ENCODE peak calls at places on chromosome 5, in five cellular contexts. F is IMR-90, Y is K562, U is SK-N-SH, R is GM12878. O is an unnamed sample.

GRCh38 chr5:96177303-96177869 is 215.7 kb upstream of the ELL2 start:
- DNase-seq in F (peak), Y (no peak), U (peak), R (peak), O (no peak)

GRCh38 chr5:1004598-1005361 is 3.8 kb upstream of the NKD2 start:
- DNase-seq in F (peak), Y (peak), U (peak), R (no peak), O (peak)

GRCh38 chr5:127863610-127864395 is 160.6 kb downstream of the CCDC192 start:
- DNase-seq in F (peak), Y (no peak), U (no peak), R (no peak), O (no peak)

GRCh38 chr5:84696651-84697050 is 312.0 kb upstream of the EDIL3 start:
- DNase-seq in F (peak), Y (no peak), U (no peak), R (no peak), O (no peak)

GRCh38 chr5:157165261-157165660 is 803 bp downstream of the GARIN3 start:
- DNase-seq in F (no peak), Y (no peak), U (no peak), R (no peak), O (no peak)

GRCh38 chr5:73838901-73839300 is 212.9 kb downstream of the ARHGEF28 start:
- DNase-seq in F (no peak), Y (no peak), U (no peak), R (no peak), O (no peak)

GRCh38 chr5:125700380-125700856 is 722.8 kb upstream of the GRAMD2B start:
- DNase-seq in F (no peak), Y (no peak), U (no peak), R (no peak), O (peak)

GRCh38 chr5:111133436-111133751 is 41.2 kb downstream of the WDR36 start:
- DNase-seq in F (no peak), Y (no peak), U (peak), R (no peak), O (no peak)

GRCh38 chr5:60844429-60844890 is 391 bp upstream of the ELOVL7 start:
- DNase-seq in F (peak), Y (no peak), U (no peak), R (no peak), O (peak)

DNA sequence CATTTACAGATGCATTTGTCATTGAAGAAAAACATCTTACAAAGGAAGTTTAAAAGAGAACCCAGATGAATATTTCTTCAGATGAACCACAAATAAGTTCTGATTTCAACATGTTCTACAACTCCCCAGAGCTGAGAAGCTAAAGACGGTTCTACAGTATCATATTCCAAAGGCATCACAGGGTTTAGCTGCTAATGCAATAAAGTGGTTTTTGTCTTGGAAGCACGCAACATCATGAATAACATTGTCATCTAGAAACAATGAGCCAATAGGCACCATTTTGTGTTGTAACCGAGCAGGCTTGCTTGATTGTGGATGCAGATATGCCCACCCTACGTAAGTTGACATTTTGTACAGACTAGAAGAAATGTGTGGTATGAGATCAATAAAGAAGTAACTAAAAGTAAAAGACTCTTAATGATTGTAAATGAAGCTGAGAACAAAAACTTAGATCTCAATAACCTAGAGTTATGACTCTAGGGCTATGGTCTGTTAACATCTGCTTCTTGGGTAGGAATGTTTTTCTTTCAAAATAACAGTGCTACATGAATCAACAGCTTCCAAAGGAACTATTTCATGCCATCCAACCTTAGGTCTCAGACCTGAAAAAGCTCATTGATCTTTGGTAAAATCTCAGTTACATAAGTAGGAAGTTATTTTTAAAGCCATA is 118.5 kb upstream of the SLCO6A1 start:
- DNase-seq in F (no peak), Y (no peak), U (no peak), R (no peak), O (no peak)
- TF ChIP-seq RCOR1 in F (no peak), Y (no peak), U (no peak), R (no peak), O (no peak)

GRCh38 chr5:143322178-143322577 is 81.3 kb downstream of the NR3C1 start:
- DNase-seq in F (no peak), Y (no peak), U (no peak), R (no peak), O (no peak)
- TF ChIP-seq RCOR1 in F (no peak), Y (no peak), U (no peak), R (no peak), O (no peak)

GRCh38 chr5:3348576-3349535 is 246.8 kb upstream of the IRX1 start:
- DNase-seq in F (no peak), Y (no peak), U (no peak), R (no peak), O (no peak)
- TF ChIP-seq RCOR1 in F (no peak), Y (no peak), U (no peak), R (no peak), O (no peak)

DNA sequence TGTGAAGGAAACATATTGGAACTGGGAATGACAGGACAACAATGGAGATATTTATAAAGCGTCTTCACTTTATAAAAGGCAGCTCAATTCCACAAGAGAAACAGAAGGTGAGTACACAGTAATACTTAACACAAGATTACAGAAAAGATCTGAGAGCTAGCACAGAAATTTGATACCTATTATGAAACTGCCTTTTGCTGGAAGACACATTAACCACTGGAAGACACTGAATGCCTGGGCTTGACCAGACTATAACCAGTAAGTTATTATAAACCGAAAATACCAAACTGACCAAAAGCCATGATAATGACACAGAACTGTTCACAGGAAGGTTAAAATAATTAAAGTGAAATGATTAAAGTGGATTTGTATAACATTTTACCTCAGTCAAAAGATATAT is 195.4 kb downstream of the NR2F1-AS1 start:
- DNase-seq in F (peak), Y (no peak), U (no peak), R (no peak), O (no peak)
- TF ChIP-seq RCOR1 in F (no peak), Y (no peak), U (no peak), R (no peak), O (no peak)

DNA sequence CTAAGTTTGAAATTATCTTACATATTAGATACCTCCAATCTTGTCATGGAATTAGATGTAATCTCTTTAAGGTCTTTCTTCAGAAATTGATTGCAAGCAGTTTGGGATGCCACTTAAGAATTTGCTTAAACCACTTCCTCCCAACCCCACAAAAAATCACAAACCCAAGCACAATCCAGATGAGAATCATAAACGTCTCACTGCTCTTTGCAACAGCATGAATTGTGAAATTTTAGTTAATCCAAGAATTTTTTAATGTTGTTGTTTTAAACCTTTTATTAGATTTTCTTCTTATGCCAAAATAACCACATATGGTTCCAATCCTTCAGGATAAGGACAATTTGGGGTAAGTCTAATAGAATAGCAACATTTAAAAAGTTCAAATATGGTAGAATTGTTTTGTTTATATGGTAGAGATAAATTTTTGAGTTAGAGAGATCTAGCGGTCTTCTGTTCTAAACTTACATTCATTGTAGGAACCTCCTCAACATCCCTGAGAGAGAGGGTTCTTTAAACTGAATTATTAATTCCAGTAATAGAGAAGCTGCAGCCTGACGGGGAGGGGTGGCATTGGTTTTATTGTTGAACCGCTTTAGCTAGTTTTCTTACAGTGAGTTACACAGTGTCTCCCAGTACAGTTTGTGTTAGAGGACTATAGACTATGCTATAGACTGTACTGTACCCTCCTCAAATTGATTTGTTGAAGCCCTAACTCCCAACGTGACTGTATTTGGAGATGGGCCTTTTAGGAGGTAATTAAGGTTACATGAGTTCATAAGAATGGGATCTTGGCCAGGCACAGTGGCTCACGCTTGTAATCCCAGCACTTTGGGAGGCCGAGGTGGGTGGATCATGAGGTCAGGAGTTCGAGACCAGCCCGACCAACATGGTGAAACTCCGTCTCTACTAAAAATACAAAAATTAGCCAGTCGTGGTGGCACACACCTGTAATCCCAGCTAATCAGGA is 24.8 kb upstream of the IL6ST start:
- DNase-seq in F (peak), Y (no peak), U (no peak), R (no peak), O (no peak)
- TF ChIP-seq RCOR1 in F (no peak), Y (no peak), U (no peak), R (no peak), O (no peak)

GRCh38 chr5:115209279-115209678 is 39.6 kb upstream of the TRIM36 start:
- DNase-seq in F (peak), Y (no peak), U (no peak), R (peak), O (no peak)
- TF ChIP-seq RCOR1 in F (no peak), Y (no peak), U (no peak), R (no peak), O (no peak)

O was measured in A549.